ENCODE peak calls at places on chromosomes 11 and 22, in five cellular contexts. V, B, D, H and U are unnamed samples.

GRCh38 chr11:130816941-130817607 is 99.2 kb downstream of the SNX19 start:
- DNase-seq in V (no peak), B (no peak), D (no peak), H (no peak), U (no peak)

GRCh38 chr22:35961480-35961902 is 67.1 kb downstream of the RBFOX2 start:
- DNase-seq in V (no peak), B (no peak), D (no peak), H (no peak), U (no peak)

GRCh38 chr11:132060546-132060945 is 690.1 kb downstream of the NTM start:
- DNase-seq in V (no peak), B (no peak), D (no peak), H (no peak), U (no peak)

GRCh38 chr22:49658902-49659280 is 168.8 kb downstream of the BRD1 start:
- DNase-seq in V (no peak), B (no peak), D (no peak), H (no peak), U (no peak)

GRCh38 chr11:59182457-59183151 is 10.7 kb downstream of the DTX4 start:
- DNase-seq in V (peak), B (no peak), D (no peak), H (no peak), U (peak)

GRCh38 chr22:28146401-28147304 is 227.6 kb upstream of the PITPNB start:
- DNase-seq in V (no peak), B (no peak), D (no peak), H (no peak), U (no peak)

GRCh38 chr11:74540270-74540669 is 46.7 kb upstream of the LIPT2 start:
- DNase-seq in V (no peak), B (no peak), D (no peak), H (no peak), U (no peak)

GRCh38 chr22:18000441-18001039 is 23.8 kb downstream of the MICAL3 start:
- DNase-seq in V (peak), B (no peak), D (peak), H (peak), U (peak)

GRCh38 chr11:2237457-2238238 is 32.7 kb downstream of the ASCL2 start:
- DNase-seq in V (no peak), B (no peak), D (no peak), H (no peak), U (no peak)

GRCh38 chr11:19076744-19077589 is 16.4 kb upstream of the MRGPRX2 start:
- DNase-seq in V (peak), B (no peak), D (peak), H (peak), U (peak)

GRCh38 chr22:50299724-50300619 is 7.5 kb downstream of the PLXNB2 start:
- DNase-seq in V (peak), B (no peak), D (no peak), H (no peak), U (peak)

GRCh38 chr11:3105791-3106735 is 48.8 kb upstream of the CARS1 start:
- DNase-seq in V (no peak), B (no peak), D (no peak), H (no peak), U (no peak)

GRCh38 chr11:129249923-129250322 is 57.8 kb upstream of the ARHGAP32 start:
- DNase-seq in V (no peak), B (no peak), D (no peak), H (no peak), U (no peak)

GRCh38 chr11:113249491-113249763 is 65.0 kb upstream of the TTC12 start:
- DNase-seq in V (no peak), B (no peak), D (no peak), H (no peak), U (no peak)

GRCh38 chr11:70467196-70468085 is 69.1 kb downstream of the CTTN start:
- DNase-seq in V (peak), B (no peak), D (peak), H (no peak), U (no peak)

GRCh38 chr11:97607301-97608000 is 1217.6 kb downstream of the JRKL start:
- DNase-seq in V (no peak), B (no peak), D (no peak), H (no peak), U (no peak)

GRCh38 chr11:76642341-76642740 is 28.2 kb downstream of the LRRC32 start:
- DNase-seq in V (no peak), B (no peak), D (peak), H (no peak), U (peak)

GRCh38 chr11:92738281-92738680 is 231.2 kb upstream of the MTNR1B start:
- DNase-seq in V (no peak), B (no peak), D (no peak), H (no peak), U (no peak)

GRCh38 chr11:19713221-19714092 is 820 bp downstream of the NAV2 start:
- DNase-seq in V (no peak), B (no peak), D (peak), H (peak), U (no peak)

GRCh38 chr11:5522308-5522707 is 5.8 kb upstream of the UBQLNL start:
- DNase-seq in V (no peak), B (no peak), D (no peak), H (no peak), U (no peak)

GRCh38 chr22:42257386-42257785 is 13.1 kb downstream of the TCF20 start:
- DNase-seq in V (no peak), B (no peak), D (no peak), H (no peak), U (no peak)

GRCh38 chr11:79708319-79708928 is 267.6 kb upstream of the TENM4 start:
- DNase-seq in V (no peak), B (peak), D (no peak), H (no peak), U (no peak)

GRCh38 chr11:2929511-2929879 is 275 bp upstream of the PHLDA2 start:
- DNase-seq in V (no peak), B (no peak), D (peak), H (no peak), U (no peak)

GRCh38 chr11:115623021-115623451 is 118.8 kb upstream of the CADM1 start:
- DNase-seq in V (no peak), B (peak), D (no peak), H (no peak), U (no peak)

GRCh38 chr22:20656902-20657836 is 116.7 kb upstream of the SERPIND1 start:
- DNase-seq in V (no peak), B (no peak), D (no peak), H (no peak), U (no peak)